ENCODE peak calls at places on chromosome 2, in nine cellular contexts. F is testis, B is sigmoid colon, S is HCT116, N is stomach, W is prostate gland, E is K562, Z is ovary, U is Peyer's patch. L is an unnamed sample.

GRCh38 chr2:168181825-168182224 is 65.6 kb downstream of the STK39 start:
- DNase-seq in F (no peak), B (no peak), S (no peak), N (no peak), W (no peak), E (no peak), Z (no peak), U (no peak), L (no peak)

GRCh38 chr2:127003028-127003800 is 103.7 kb downstream of the BIN1 start:
- DNase-seq in F (no peak), B (no peak), S (no peak), N (no peak), W (no peak), E (no peak), Z (no peak), U (no peak), L (no peak)

GRCh38 chr2:3864943-3865664 is 161.7 kb downstream of the DCDC2C start:
- DNase-seq in F (no peak), B (no peak), S (no peak), N (no peak), W (no peak), E (no peak), Z (no peak), U (no peak), L (no peak)

GRCh38 chr2:133235959-133236358 is 332.3 kb downstream of the NCKAP5 start:
- DNase-seq in F (no peak), B (no peak), S (no peak), N (no peak), W (no peak), E (no peak), Z (no peak), U (no peak), L (no peak)

GRCh38 chr2:146579154-146579930 is 1265.5 kb upstream of the ACVR2A start:
- DNase-seq in F (no peak), B (no peak), S (no peak), N (no peak), W (no peak), E (no peak), Z (no peak), U (no peak), L (no peak)

GRCh38 chr2:150526827-150527226 is 39.4 kb upstream of the RND3 start:
- DNase-seq in F (no peak), B (no peak), S (peak), N (no peak), W (peak), E (no peak), Z (no peak), U (no peak), L (no peak)

GRCh38 chr2:229851870-229852269 is 69.9 kb downstream of the TRIP12 start:
- DNase-seq in F (no peak), B (no peak), S (no peak), N (no peak), W (no peak), E (no peak), Z (no peak), U (no peak), L (no peak)

GRCh38 chr2:9282713-9283112 is 76.1 kb downstream of the ASAP2 start:
- DNase-seq in F (no peak), B (no peak), S (no peak), N (peak), W (no peak), E (no peak), Z (no peak), U (no peak), L (no peak)

GRCh38 chr2:128388414-128389032 is 69.9 kb upstream of the HS6ST1 start:
- DNase-seq in F (no peak), B (peak), S (no peak), N (peak), W (no peak), E (no peak), Z (no peak), U (peak), L (no peak)

GRCh38 chr2:122703676-122704075 is 948.2 kb downstream of the TSN start:
- DNase-seq in F (no peak), B (no peak), S (no peak), N (no peak), W (no peak), E (no peak), Z (no peak), U (no peak), L (no peak)

GRCh38 chr2:67290451-67290991 is 106.6 kb upstream of the ETAA1 start:
- DNase-seq in F (no peak), B (no peak), S (peak), N (no peak), W (no peak), E (no peak), Z (no peak), U (no peak), L (no peak)

GRCh38 chr2:96683972-96684820 is 41.6 kb downstream of the FER1L5 start:
- DNase-seq in F (no peak), B (peak), S (no peak), N (no peak), W (no peak), E (no peak), Z (no peak), U (peak), L (no peak)

GRCh38 chr2:109473616-109474318 is 140.0 kb downstream of the SEPTIN10 start:
- DNase-seq in F (no peak), B (no peak), S (no peak), N (no peak), W (no peak), E (no peak), Z (no peak), U (no peak), L (no peak)

GRCh38 chr2:176997074-176997791 is 215.4 kb upstream of the HNRNPA3 start:
- DNase-seq in F (no peak), B (no peak), S (peak), N (peak), W (no peak), E (no peak), Z (no peak), U (no peak), L (peak)

GRCh38 chr2:37671013-37671815 is at the start of gene CDC42EP3:
- DNase-seq in F (peak), B (peak), S (no peak), N (peak), W (peak), E (peak), Z (peak), U (peak), L (peak)

GRCh38 chr2:37675006-37675405 is 3.6 kb upstream of the CDC42EP3 start:
- DNase-seq in F (no peak), B (no peak), S (no peak), N (no peak), W (no peak), E (no peak), Z (no peak), U (no peak), L (peak)

GRCh38 chr2:37672104-37672869 is 845 bp upstream of the CDC42EP3 start:
- DNase-seq in F (peak), B (peak), S (peak), N (peak), W (peak), E (peak), Z (peak), U (peak), L (peak)

GRCh38 chr2:37671816-37672103 is 318 bp upstream of the CDC42EP3 start:
- DNase-seq in F (peak), B (peak), S (no peak), N (no peak), W (no peak), E (no peak), Z (no peak), U (no peak), L (no peak)

GRCh38 chr2:37672870-37673184 is 1.4 kb upstream of the CDC42EP3 start:
- DNase-seq in F (no peak), B (no peak), S (no peak), N (no peak), W (no peak), E (no peak), Z (no peak), U (no peak), L (no peak)
- H3K4me3 ChIP-seq in F (peak), B (peak), S (peak), N (peak), W (peak), E (peak), Z (peak), U (peak), L (peak)

GRCh38 chr2:181457121-181457740 is at the start of gene ITGA4:
- DNase-seq in F (peak), B (peak), S (no peak), N (peak), W (peak), E (peak), Z (peak), U (peak), L (peak)
- TF ChIP-seq POLR2A in F (no peak), B (no peak), S (no peak), N (no peak), W (no peak), E (no peak), Z (no peak), U (no peak), L (peak)

GRCh38 chr2:70091364-70091763 is 4.1 kb downstream of the PCBP1 start:
- DNase-seq in F (no peak), B (no peak), S (no peak), N (no peak), W (no peak), E (no peak), Z (no peak), U (no peak), L (no peak)

GRCh38 chr2:70091816-70092215 is 4.5 kb downstream of the PCBP1 start:
- DNase-seq in F (no peak), B (no peak), S (no peak), N (no peak), W (no peak), E (no peak), Z (no peak), U (no peak), L (peak)

GRCh38 chr2:70095833-70096670 is 8.8 kb downstream of the PCBP1 start:
- DNase-seq in F (no peak), B (peak), S (no peak), N (no peak), W (no peak), E (no peak), Z (no peak), U (no peak), L (no peak)

GRCh38 chr2:70094978-70095832 is 7.9 kb downstream of the PCBP1 start:
- DNase-seq in F (no peak), B (peak), S (no peak), N (peak), W (peak), E (no peak), Z (peak), U (no peak), L (peak)

DNA sequence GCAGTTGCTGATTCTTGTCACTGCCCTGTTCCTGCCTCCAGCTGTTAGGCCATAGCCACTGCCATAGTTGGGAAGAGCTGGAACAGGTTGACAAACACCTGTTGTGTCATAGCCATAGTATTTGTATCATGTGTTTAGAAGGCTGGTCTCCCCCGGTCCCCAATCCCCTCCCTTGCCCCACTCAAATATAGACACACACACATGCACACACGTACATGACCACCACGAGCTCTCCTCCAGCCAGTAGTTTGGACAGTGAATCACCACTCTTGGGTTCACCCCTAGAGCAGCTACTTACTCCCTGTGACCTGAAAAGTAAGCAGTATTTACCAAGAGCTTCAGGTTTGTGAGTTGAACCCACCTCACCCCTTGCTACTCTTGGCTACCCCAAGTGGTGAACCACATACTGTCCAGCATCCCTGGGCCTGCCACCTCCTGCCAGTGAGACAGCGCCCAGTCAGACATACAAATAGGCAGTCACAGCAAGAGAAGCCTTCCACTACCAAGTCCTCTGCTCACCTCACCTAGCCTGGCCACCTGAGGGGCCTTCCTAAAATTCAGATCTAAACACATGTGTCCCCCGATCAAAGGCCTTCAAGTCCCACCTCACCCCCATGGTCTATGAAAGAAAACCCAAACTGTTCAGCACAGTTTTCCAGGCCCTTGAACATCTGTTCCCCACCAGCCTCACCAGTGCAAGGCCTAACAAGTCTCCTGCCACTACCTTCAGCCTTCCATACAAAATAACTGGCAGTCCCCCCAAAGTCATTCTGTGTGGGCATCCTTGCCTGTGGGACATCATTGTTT is 7.1 kb downstream of the PCBP1 start:
- DNase-seq in F (no peak), B (peak), S (no peak), N (no peak), W (no peak), E (no peak), Z (no peak), U (no peak), L (peak)
- H3K4me3 ChIP-seq in F (no peak), B (no peak), S (no peak), N (no peak), W (no peak), E (no peak), Z (no peak), U (no peak), L (peak)

GRCh38 chr2:99879481-99879880 is 262.9 kb downstream of the AFF3 start:
- DNase-seq in F (no peak), B (no peak), S (no peak), N (no peak), W (no peak), E (no peak), Z (no peak), U (no peak), L (no peak)

GRCh38 chr2:99880148-99880983 is 262.0 kb downstream of the AFF3 start:
- DNase-seq in F (no peak), B (no peak), S (no peak), N (no peak), W (no peak), E (no peak), Z (no peak), U (no peak), L (no peak)

GRCh38 chr2:99876956-99877355 is 265.4 kb downstream of the AFF3 start:
- DNase-seq in F (no peak), B (no peak), S (no peak), N (no peak), W (no peak), E (no peak), Z (no peak), U (no peak), L (no peak)

GRCh38 chr2:99877963-99878362 is 264.4 kb downstream of the AFF3 start:
- DNase-seq in F (no peak), B (no peak), S (no peak), N (no peak), W (no peak), E (no peak), Z (no peak), U (no peak), L (peak)

DNA sequence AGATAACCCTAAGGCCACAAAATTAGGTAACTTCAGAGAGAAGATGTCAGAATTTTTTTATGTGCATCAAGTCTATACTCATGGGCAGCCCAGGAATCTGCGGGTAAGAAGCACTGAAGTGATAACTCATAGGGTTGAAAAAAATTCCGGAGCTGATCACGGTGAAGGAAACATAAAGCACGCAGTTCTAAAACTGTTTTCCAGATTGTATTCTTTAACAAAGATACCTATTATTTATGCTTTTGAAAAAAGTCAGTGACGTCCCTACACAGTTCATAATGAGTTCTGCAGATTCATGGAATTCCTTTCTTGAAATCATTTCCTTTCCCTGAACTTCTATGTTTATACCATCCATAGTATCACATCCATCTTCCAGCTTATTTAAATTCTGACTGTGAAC is 263.4 kb downstream of the AFF3 start:
- DNase-seq in F (no peak), B (no peak), S (no peak), N (no peak), W (no peak), E (no peak), Z (no peak), U (no peak), L (no peak)
- TF ChIP-seq POLR2A in F (no peak), B (no peak), S (no peak), N (no peak), W (no peak), E (no peak), Z (no peak), U (no peak), L (no peak)

DNA sequence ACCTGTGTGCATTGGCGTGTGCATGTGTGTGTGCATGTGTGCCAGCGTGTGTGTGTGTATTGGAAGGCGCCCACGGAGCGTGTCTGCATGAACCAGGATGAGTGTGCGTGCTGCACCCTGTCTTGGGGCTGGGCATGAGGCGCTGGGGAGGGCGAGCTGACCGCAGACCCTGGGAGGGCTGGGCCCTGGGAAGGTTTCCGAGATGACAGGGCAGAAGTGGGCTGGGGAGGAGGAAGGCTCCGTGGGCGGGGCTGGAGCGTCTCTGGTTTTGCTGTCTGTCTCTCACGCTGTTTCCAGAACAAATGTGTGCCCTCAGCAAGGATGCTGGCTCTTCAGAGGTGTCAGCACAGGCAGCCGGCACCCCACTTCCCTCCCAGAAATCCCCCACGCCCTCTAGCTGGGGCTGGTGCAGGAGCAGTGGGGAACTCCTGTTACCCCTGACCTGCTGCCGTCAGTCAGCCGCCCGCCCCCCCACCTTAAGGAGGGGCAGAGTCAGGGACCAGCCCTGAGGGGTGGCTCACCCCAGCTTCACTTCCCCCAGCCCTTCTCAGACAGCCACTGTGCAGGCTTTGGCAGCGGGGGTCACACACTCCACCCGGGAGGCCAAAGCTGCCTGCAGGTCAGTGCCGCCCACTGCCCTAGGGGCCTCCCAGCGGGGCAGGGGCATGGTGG is at the start of gene GPR35:
- DNase-seq in F (no peak), B (peak), S (no peak), N (peak), W (no peak), E (peak), Z (peak), U (peak), L (peak)
- H3K4me3 ChIP-seq in F (no peak), B (no peak), S (no peak), N (no peak), W (no peak), E (no peak), Z (no peak), U (no peak), L (peak)

GRCh38 chr2:39517102-39517436 is 80.0 kb upstream of the MAP4K3 start:
- DNase-seq in F (no peak), B (no peak), S (no peak), N (no peak), W (no peak), E (no peak), Z (no peak), U (no peak), L (no peak)

GRCh38 chr2:39516347-39517101 is 79.4 kb upstream of the MAP4K3 start:
- DNase-seq in F (no peak), B (peak), S (no peak), N (peak), W (peak), E (no peak), Z (no peak), U (no peak), L (no peak)

GRCh38 chr2:39515273-39515896 is 78.3 kb upstream of the MAP4K3 start:
- DNase-seq in F (no peak), B (no peak), S (no peak), N (no peak), W (no peak), E (peak), Z (no peak), U (no peak), L (no peak)

GRCh38 chr2:39514825-39515224 is 77.7 kb upstream of the MAP4K3 start:
- DNase-seq in F (no peak), B (no peak), S (no peak), N (no peak), W (no peak), E (no peak), Z (no peak), U (no peak), L (no peak)

GRCh38 chr2:39515897-39516346 is 78.8 kb upstream of the MAP4K3 start:
- DNase-seq in F (no peak), B (no peak), S (no peak), N (no peak), W (no peak), E (no peak), Z (no peak), U (no peak), L (no peak)
- TF ChIP-seq POLR2A in F (no peak), B (no peak), S (no peak), N (no peak), W (no peak), E (no peak), Z (no peak), U (no peak), L (no peak)

DNA sequence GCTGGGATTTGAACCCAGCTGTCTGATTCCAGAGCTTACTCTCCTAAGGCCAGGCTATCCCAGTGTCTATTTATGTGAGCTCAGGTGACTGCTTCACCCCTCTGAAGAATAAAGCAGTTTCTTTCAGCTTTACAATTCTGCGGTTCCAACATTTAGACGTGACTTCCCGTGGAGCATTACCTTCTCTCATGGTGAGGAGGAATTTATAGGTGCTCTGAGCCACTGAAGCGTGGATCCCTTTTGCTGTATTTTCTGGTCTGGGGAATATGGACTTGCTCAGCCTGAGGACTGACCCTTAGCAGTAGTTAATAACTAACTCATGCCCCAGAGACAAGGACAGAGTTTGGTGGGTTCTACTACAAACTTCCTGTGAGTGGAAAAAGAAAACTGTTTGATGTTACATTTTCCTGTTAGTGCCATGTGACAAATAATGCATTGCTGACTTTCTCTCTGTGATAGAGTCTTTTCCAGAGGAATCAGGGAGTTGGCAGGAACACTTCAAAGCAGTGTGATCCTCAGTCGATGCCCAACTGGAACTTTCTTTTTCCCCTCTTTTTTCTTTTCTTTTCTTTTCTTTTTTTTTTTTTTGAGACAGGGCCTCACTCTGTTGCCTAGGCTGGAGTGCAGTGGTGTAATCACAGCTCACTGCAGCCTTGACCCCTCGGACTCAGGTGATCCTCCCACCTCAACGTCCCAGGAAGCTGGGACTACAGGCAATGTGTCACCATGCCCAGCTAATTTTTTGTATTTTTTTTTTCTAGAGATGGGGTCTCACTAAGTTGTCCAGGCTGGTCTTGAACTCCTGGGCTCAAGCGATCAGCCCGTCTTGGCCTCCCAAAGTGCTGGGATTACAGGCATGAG is 21.9 kb downstream of the CASP10 start:
- DNase-seq in F (no peak), B (no peak), S (no peak), N (no peak), W (no peak), E (no peak), Z (no peak), U (no peak), L (no peak)
- H3K4me3 ChIP-seq in F (no peak), B (no peak), S (no peak), N (no peak), W (no peak), E (no peak), Z (no peak), U (no peak), L (no peak)